ENCODE peak calls at places on chromosomes 3 and 15, in four cellular contexts. D is CD8-positive, alpha-beta T cell; F is fibroblast of mammary gland; T is kidney epithelial cell. P is an unnamed sample.

GRCh38 chr3:46061887-46062286 is 34.6 kb upstream of the XCR1 start:
- DNase-seq in D (no peak), F (no peak), T (no peak), P (no peak)

GRCh38 chr3:124107074-124107473 is 115.2 kb upstream of the ROPN1 start:
- DNase-seq in F (peak; percentile 21), T (no peak), D (no peak), P (no peak)

GRCh38 chr3:13145131-13145825 is 72.0 kb upstream of the IQSEC1 start:
- DNase-seq in F (no peak), T (no peak), D (no peak), P (no peak)

GRCh38 chr3:32460031-32460749 is 42.5 kb downstream of the CMTM6 start:
- DNase-seq in T (no peak), D (peak; percentile 62), F (no peak), P (no peak)

GRCh38 chr3:26621891-26622633 is 510 bp upstream of the LRRC3B start:
- DNase-seq in T (no peak), D (no peak), F (no peak), P (no peak)

GRCh38 chr3:192901435-192901834 is 16.2 kb downstream of the MB21D2 start:
- DNase-seq in D (no peak), T (peak; percentile 91), F (peak; percentile 97), P (peak; percentile 94)

GRCh38 chr3:15892311-15892710 is 94.5 kb upstream of the ANKRD28 start:
- DNase-seq in F (no peak), D (no peak), T (no peak), P (no peak)

GRCh38 chr3:135862361-135862760 is 103.2 kb upstream of the PPP2R3A start:
- DNase-seq in D (no peak), F (peak; percentile 63), T (no peak), P (peak; percentile 78)

GRCh38 chr3:37993811-37994638 is 3.4 kb downstream of the VILL start:
- DNase-seq in D (no peak), F (peak; percentile 87), T (peak; percentile 19), P (peak; percentile 75)

GRCh38 chr15:57429098-57429497 is 52.8 kb downstream of the CGNL1 start:
- DNase-seq in F (no peak), T (no peak), D (no peak), P (no peak)

GRCh38 chr3:67414740-67415139 is 239.7 kb downstream of the SUCLG2 start:
- DNase-seq in F (peak; percentile 10), T (no peak), D (no peak), P (no peak)

GRCh38 chr3:50102558-50102957 is 13.8 kb downstream of the RBM5 start:
- DNase-seq in D (no peak), T (no peak), F (no peak), P (no peak)

GRCh38 chr3:124631727-124632126 is 98.5 kb upstream of the UMPS start:
- DNase-seq in D (no peak), T (no peak), F (no peak), P (no peak)

GRCh38 chr15:100777821-100778220 is 101.8 kb upstream of the ALDH1A3 start:
- DNase-seq in D (no peak), T (no peak), F (no peak), P (no peak)

GRCh38 chr3:186964071-186964470 is 33.7 kb downstream of the ST6GAL1 start:
- DNase-seq in T (no peak), F (no peak), D (no peak), P (no peak)

GRCh38 chr15:27086146-27086545 is 115.2 kb downstream of the GABRG3 start:
- DNase-seq in D (no peak), T (no peak), F (no peak), P (no peak)

GRCh38 chr3:184727357-184728060 is 15.6 kb upstream of the MAGEF1 start:
- DNase-seq in T (peak; percentile 37), F (peak; percentile 82), D (no peak), P (peak; percentile 86)

GRCh38 chr15:99135194-99135593 is 30.3 kb downstream of the SYNM start:
- DNase-seq in D (no peak), T (no peak), F (no peak), P (no peak)

GRCh38 chr3:80771085-80771484 is 990.4 kb downstream of the GBE1 start:
- DNase-seq in T (no peak), F (no peak), D (no peak), P (peak; percentile 51)

GRCh38 chr3:160225181-160226025 is at the start of gene C3orf80:
- DNase-seq in F (peak; percentile 33), T (no peak), D (no peak), P (peak; percentile 21)

GRCh38 chr3:195895900-195896360 is 12.4 kb downstream of the TNK2 start:
- DNase-seq in F (no peak), D (peak; percentile 39), T (no peak), P (no peak)

GRCh38 chr15:89740137-89740536 is 10.9 kb downstream of the MESP1 start:
- DNase-seq in F (peak; percentile 75), T (no peak), D (no peak), P (peak; percentile 83)

GRCh38 chr15:77578641-77579372 is 53.9 kb downstream of the LINGO1 start:
- DNase-seq in D (no peak), F (no peak), T (no peak), P (no peak)

GRCh38 chr15:89363133-89363532 is 28.5 kb upstream of the POLG start:
- DNase-seq in F (no peak), T (no peak), D (no peak), P (no peak)

GRCh38 chr15:29083161-29083560 is 186.5 kb downstream of the NSMCE3 start:
- DNase-seq in F (no peak), T (no peak), D (no peak), P (no peak)
- TF ChIP-seq CTCF in F (no peak), T (no peak), D (no peak), P (no peak)

DNA sequence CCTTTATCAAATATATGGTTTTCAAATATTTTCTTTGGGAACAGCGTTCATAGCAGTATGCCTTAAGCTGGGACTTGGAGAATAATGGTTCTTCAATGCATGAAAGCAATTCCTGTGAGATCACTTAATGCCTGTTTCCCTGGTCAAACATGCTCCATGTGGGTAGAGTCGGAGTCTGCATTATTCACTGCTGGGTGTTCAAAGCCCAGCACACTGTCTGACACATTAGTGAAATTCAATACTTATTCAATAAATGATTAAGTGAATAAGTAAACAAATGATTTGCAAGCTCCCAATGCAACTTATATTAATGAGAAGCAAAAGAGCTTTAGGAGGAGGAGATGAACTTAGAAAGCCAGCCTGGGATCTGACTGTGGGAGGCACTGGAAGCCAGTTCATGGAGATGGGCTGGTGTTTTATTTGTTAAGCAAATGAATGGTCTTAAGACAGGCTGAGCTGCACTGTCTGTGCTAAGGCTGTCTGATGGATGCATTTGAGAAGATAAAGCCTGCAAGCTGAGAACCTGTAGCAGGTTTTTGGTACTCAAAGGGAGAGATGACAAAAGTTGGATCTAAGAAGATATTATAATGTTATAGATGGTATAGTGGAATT is 490.8 kb downstream of the MCTP2 start:
- DNase-seq in T (no peak), F (no peak), D (no peak), P (no peak)
- TF ChIP-seq CTCF in T (no peak), F (no peak), D (no peak), P (no peak)

GRCh38 chr3:106130384-106131084 is 261.7 kb upstream of the CBLB start:
- DNase-seq in F (peak; percentile 81), T (peak; percentile 37), D (no peak), P (peak; percentile 87)
- TF ChIP-seq CTCF in F (no peak), T (no peak), D (no peak), P (peak; percentile 11)

GRCh38 chr3:194687638-194688206 is 2.0 kb downstream of the FAM43A start:
- DNase-seq in F (peak; percentile 59), T (no peak), D (peak; percentile 29), P (peak; percentile 53)
- TF ChIP-seq CTCF in F (peak; percentile 7), T (peak; percentile 24), D (no peak), P (no peak)

GRCh38 chr3:100183608-100184125 is 69.4 kb upstream of the FILIP1L start:
- DNase-seq in T (no peak), D (no peak), F (no peak), P (no peak)

GRCh38 chr3:100184960-100185566 is 70.8 kb upstream of the FILIP1L start:
- DNase-seq in F (peak; percentile 62), T (no peak), D (no peak), P (peak; percentile 57)

GRCh38 chr3:100189444-100189964 is 71.3 kb upstream of the TBC1D23 start:
- DNase-seq in F (no peak), D (no peak), T (no peak), P (no peak)

GRCh38 chr3:100185847-100186246 is 71.5 kb upstream of the FILIP1L start:
- DNase-seq in D (no peak), T (no peak), F (peak; percentile 12), P (no peak)
- TF ChIP-seq CTCF in D (no peak), T (no peak), F (no peak), P (no peak)

GRCh38 chr3:125679258-125679657 is 84.0 kb upstream of the OSBPL11 start:
- DNase-seq in D (no peak), F (no peak), T (no peak), P (no peak)

GRCh38 chr3:125681146-125681545 is 85.8 kb upstream of the OSBPL11 start:
- DNase-seq in F (no peak), T (no peak), D (no peak), P (no peak)

GRCh38 chr3:125683067-125683844 is 88.0 kb upstream of the OSBPL11 start:
- DNase-seq in F (no peak), T (no peak), D (no peak), P (peak; percentile 7)

DNA sequence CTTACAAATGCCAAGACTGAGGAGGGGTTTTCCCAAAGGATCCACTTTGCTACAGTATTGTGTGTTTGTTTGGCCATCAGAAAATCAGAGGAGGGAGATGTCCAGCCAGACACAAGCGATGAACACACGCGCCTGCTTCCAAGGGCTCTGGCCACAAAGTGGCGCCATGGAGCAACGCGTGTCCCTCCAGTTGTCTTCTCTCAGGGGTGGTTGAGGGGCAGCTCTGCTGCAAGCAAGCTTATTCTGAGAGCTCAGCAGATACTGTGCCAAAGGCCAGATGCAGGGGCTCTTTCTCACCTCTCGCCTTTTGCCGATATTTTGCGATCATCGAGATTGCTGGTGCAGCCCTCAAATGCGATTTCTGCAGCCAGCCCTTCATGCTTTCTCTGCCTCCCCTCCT is 88.9 kb upstream of the OSBPL11 start:
- DNase-seq in D (no peak), F (peak; percentile 35), T (no peak), P (peak; percentile 12)
- TF ChIP-seq CTCF in D (no peak), F (peak; percentile 46), T (peak; percentile 28), P (peak; percentile 34)

GRCh38 chr15:62848631-62849050 is 193.9 kb upstream of the TPM1 start:
- DNase-seq in F (peak; percentile 20), D (no peak), T (no peak), P (peak; percentile 38)
- TF ChIP-seq CTCF in F (peak; percentile 8), D (no peak), T (no peak), P (peak; percentile 27)

GRCh38 chr3:33768578-33768977 is 29.9 kb upstream of the PDCD6IP start:
- DNase-seq in T (no peak), F (no peak), D (no peak), P (no peak)
- TF ChIP-seq CTCF in T (no peak), F (no peak), D (no peak), P (no peak)

GRCh38 chr3:188664795-188665194 is 507.0 kb upstream of the TPRG1 start:
- DNase-seq in T (no peak), D (no peak), F (peak; percentile 45), P (no peak)
- TF ChIP-seq CTCF in T (peak; percentile 19), D (no peak), F (peak; percentile 38), P (no peak)